ENCODE peak calls at places on chromosome 1, in seven cellular contexts. I, W, P, O, Q, D and Z are unnamed samples.

GRCh38 chr1:71587961-71588360 is 507.1 kb upstream of the ZRANB2 start:
- DNase-seq in I (no peak), Q (no peak), O (no peak), P (no peak), D (no peak), W (no peak), Z (no peak)

GRCh38 chr1:225842788-225843425 is 33.0 kb downstream of the EPHX1 start:
- DNase-seq in P (no peak), Q (no peak), W (no peak), I (no peak), O (no peak), D (no peak), Z (no peak)

GRCh38 chr1:87648720-87649119 is 320.0 kb downstream of the LMO4 start:
- DNase-seq in D (no peak), I (no peak), P (no peak), W (no peak), Q (no peak), O (no peak), Z (no peak)

GRCh38 chr1:212637902-212638301 is 29.3 kb downstream of the ATF3 start:
- DNase-seq in Q (no peak), W (no peak), P (no peak), D (no peak), I (no peak), O (no peak), Z (no peak)

GRCh38 chr1:67162954-67163353 is 3.3 kb upstream of the IL23R start:
- DNase-seq in Q (no peak), D (no peak), P (no peak), W (no peak), I (peak; percentile 37), O (no peak), Z (no peak)

GRCh38 chr1:192201303-192201702 is 43.0 kb downstream of the RGS18 start:
- DNase-seq in I (no peak), Q (no peak), O (no peak), P (no peak), W (no peak), D (no peak), Z (no peak)

GRCh38 chr1:231701306-231701705 is 74.7 kb downstream of the DISC1 start:
- DNase-seq in W (no peak), O (no peak), D (no peak), I (no peak), Q (no peak), P (no peak), Z (no peak)

GRCh38 chr1:211547710-211548109 is 31.3 kb downstream of the SLC30A1 start:
- DNase-seq in P (no peak), W (no peak), Q (no peak), I (no peak), O (no peak), D (no peak), Z (no peak)

GRCh38 chr1:246078888-246079252 is 428.2 kb downstream of the SMYD3 start:
- DNase-seq in P (no peak), D (no peak), I (no peak), O (no peak), Q (no peak), W (no peak), Z (no peak)

GRCh38 chr1:23531695-23532094 is 662 bp upstream of the E2F2 start:
- DNase-seq in W (no peak), O (no peak), P (no peak), Q (no peak), D (no peak), I (no peak), Z (no peak)

GRCh38 chr1:38021969-38022368 is 9.4 kb downstream of the UTP11 start:
- DNase-seq in D (no peak), O (peak; percentile 62), W (no peak), Q (no peak), I (no peak), P (no peak), Z (no peak)

DNA sequence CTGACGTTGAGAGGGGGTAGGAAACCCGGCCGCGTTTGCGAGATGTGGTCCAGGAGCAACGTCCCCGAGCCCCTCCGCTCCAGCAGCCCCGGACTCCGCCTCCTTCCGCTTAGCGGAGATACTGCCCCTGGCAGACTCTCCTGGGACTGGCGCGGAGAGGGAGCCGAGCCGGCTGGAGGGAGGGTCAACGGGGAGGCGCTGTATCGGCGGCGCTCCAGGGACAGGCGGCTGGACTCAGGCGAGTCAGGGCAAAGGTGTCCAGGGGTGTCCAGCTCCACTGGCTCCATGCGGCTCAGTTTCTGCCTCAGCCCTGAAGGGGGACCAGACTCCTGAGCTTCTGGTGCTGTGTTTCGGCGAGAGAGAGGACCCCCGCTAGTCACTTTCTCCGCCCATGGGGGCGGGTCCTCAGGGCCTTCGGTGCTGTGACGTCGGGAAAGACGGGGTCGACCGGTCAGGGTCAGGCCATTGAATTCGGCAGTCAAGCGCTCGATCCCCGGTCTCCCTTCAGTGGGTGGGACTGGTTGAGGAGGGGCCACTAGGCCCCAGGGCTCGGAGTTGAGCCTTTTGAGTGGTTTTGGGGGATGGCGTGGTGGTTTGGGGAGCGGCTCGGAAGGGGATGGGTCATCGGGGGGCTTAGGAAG is 2.8 kb upstream of the LIX1L start:
- DNase-seq in O (peak; percentile 80), W (peak; percentile 67), P (peak; percentile 90), Q (peak; percentile 84), D (peak; percentile 63), I (peak; percentile 67), Z (no peak)
- TF ChIP-seq POLR2A in O (peak; percentile 82), W (peak; percentile 25), P (no peak), Q (peak; percentile 79), D (peak; percentile 46), I (peak; percentile 63), Z (peak; percentile 39)

DNA sequence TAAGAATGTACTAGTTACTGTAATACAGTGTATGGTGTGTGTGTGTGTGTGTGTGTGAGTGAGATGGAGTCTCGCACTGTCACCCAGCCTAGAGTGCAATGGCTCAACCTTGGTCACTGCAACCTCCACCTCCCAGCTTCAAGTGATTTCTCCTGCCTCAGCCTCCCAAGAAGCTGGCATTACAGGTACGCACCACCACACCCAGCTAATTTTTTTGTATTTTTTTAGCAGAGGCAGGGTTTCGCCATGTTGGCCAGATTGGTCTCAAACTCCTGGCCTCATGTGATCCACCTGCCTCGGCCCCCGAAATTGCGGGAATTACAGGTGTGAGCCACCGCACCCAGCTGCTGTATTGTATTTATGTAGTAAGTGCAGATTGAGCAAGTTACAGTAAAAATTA is 2.9 kb upstream of the LRRC40 start:
- DNase-seq in D (no peak), Q (no peak), P (no peak), W (no peak), I (no peak), O (no peak), Z (no peak)
- H3K4me1 ChIP-seq in D (no peaks in the 10 kb centered on the region), Q (no peaks in the 10 kb centered on the region), P (peaks cover 37% of the 10 kb centered on the region), W (peaks cover 29% of the 10 kb centered on the region), I (peaks cover 13% of the 10 kb centered on the region), O (peaks cover 60% of the 10 kb centered on the region), Z (peaks cover 82% of the 10 kb centered on the region)

GRCh38 chr1:29876902-29877301 is 640.6 kb downstream of the PTPRU start:
- DNase-seq in D (no peak), Q (no peak), O (no peak), P (no peak), W (no peak), I (no peak), Z (no peak)
- TF ChIP-seq CTCF in D (no peak), Q (no peak), O (no peak), P (no peak), W (no peak), I (no peak), Z (no peak)

GRCh38 chr1:101025680-101026393 is at the start of gene DPH5:
- DNase-seq in D (peak; percentile 84), W (peak; percentile 89), I (peak; percentile 90), Q (peak; percentile 84), P (peak; percentile 88), O (peak; percentile 90), Z (peak; percentile 96)
- TF ChIP-seq POLR2A in D (no peak), W (peak; percentile 59), I (peak; percentile 73), Q (peak; percentile 35), P (no peak), O (peak; percentile 80), Z (peak; percentile 60)

DNA sequence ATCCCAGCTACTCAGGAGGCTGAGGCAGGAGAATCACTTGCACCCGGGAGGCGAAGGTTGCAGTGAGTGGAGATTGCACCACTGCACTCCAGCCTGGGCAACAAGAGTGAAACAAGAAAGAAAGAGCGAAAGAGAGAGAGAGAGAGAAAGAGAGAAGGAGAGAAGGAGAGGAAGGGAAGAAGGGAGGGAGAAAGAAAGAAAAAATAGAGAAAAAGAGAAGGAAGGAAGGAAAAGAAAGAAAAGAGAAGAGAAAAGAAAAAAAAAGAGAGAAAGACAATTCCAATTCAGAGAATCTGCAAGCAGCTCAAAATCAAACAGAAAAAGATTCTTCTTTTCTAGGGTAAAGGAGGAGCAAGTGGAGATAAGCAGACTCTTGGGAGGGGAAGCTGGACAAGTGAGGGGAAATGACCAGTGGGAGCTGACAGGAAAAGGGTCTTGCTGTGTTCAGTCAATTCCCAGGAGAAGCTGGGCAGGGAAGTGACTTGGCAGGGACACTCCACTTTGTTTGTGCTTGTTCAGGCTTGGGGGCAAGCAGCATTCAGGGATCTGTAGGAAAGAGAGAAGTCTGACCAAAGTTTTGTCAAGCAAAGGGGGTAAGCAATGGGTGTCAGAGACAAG is 3.6 kb upstream of the CAPN2 start:
- DNase-seq in O (no peak), Q (no peak), I (no peak), P (no peak), W (no peak), D (no peak), Z (no peak)
- H3K4me1 ChIP-seq in O (peaks cover 35% of the 10 kb centered on the region), Q (no peaks in the 10 kb centered on the region), I (peaks cover 75% of the 10 kb centered on the region), P (peaks cover 70% of the 10 kb centered on the region), W (peaks cover 29% of the 10 kb centered on the region), D (peaks cover 11% of the 10 kb centered on the region), Z (peaks cover 56% of the 10 kb centered on the region)

GRCh38 chr1:243943671-243944428 is 93.8 kb upstream of the AKT3 start:
- DNase-seq in D (no peak), W (no peak), O (no peak), P (no peak), Q (no peak), I (peak; percentile 83), Z (peak; percentile 82)

GRCh38 chr1:243944429-243945160 is 94.6 kb upstream of the AKT3 start:
- DNase-seq in P (no peak), Q (no peak), D (no peak), O (no peak), I (peak; percentile 88), W (no peak), Z (peak; percentile 80)

GRCh38 chr1:243945727-243946126 is 95.7 kb upstream of the AKT3 start:
- DNase-seq in I (no peak), W (no peak), P (no peak), Q (no peak), D (no peak), O (no peak), Z (peak; percentile 75)

GRCh38 chr1:243946253-243946652 is 96.2 kb upstream of the AKT3 start:
- DNase-seq in Q (no peak), P (no peak), O (no peak), I (no peak), W (no peak), D (no peak), Z (no peak)

DNA sequence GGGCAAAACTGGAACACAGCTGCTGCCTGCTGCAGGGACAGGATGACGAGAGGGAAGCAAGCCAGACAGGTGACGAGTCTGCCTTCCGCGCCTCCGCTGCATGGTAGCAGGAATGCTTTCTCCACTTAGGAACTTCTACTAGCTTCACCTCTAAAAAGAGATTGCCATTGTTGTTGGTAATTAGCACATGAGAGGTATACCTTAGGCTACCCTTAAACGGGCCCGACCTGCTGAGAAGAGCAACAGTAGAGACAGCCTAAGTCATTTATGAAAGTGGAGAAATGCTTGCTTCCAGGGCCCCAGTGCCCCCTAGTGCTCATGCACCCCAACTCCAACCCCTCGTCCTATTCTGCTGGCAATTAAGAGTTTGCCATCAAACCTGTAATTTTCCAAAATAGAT is 96.9 kb upstream of the AKT3 start:
- DNase-seq in D (no peak), I (peak; percentile 45), P (no peak), W (no peak), Q (no peak), O (no peak), Z (peak; percentile 80)
- TF ChIP-seq CTCF in D (no peak), I (peak; percentile 42), P (peak; percentile 22), W (no peak), Q (peak; percentile 29), O (no peak), Z (peak; percentile 10)